ENCODE peak calls at places on chromosomes 5 and 9, in nine cellular contexts. V is kidney; L is AG20443; I is bronchial epithelial cell; Y is WTC11; A is lung; P is Peyer's patch; J is stimulated activated naive B cell treated with anti-CD40 and anti-IgM and Interleukin-4, amounts not matched to agents 10 μg/mL and 1 μg/mL and 100 μg/mL, for 72 hours; K is HEK293T. W is an unnamed sample.
A peak's percentile ranks its signal among the peaks of the same experiment; 100 is the strongest.

GRCh38 chr5:56177134-56177533 is 56.0 kb downstream of the ANKRD55 start:
- DNase-seq in L (no peak), V (no peak), I (no peak), Y (no peak), A (no peak), K (no peak), P (no peak), J (no peak), W (no peak)

GRCh38 chr5:75202935-75203334 is 33.7 kb downstream of the ANKRD31 start:
- DNase-seq in L (no peak), Y (no peak), A (no peak), P (peak; percentile 47), J (no peak), K (no peak), I (peak; percentile 3), V (no peak), W (no peak)

GRCh38 chr5:55856511-55857246 is 5.5 kb downstream of the IL31RA start:
- DNase-seq in K (no peak), V (no peak), P (no peak), I (no peak), J (no peak), Y (no peak), L (no peak), A (no peak), W (no peak)

GRCh38 chr9:123609844-123610243 is 253.8 kb downstream of the CRB2 start:
- DNase-seq in K (no peak), I (no peak), L (no peak), P (no peak), Y (no peak), J (no peak), A (no peak), V (no peak), W (no peak)

GRCh38 chr5:10590226-10591047 is 26.6 kb downstream of the ANKRD33B start:
- DNase-seq in A (no peak), I (peak; percentile 95), K (no peak), V (no peak), J (no peak), Y (no peak), L (no peak), P (no peak), W (no peak)

GRCh38 chr5:2910401-2911175 is 159.1 kb upstream of the IRX2 start:
- DNase-seq in I (no peak), V (no peak), A (no peak), K (no peak), Y (no peak), P (no peak), L (no peak), J (no peak), W (no peak)

GRCh38 chr5:68331202-68332108 is 115.9 kb downstream of the PIK3R1 start:
- DNase-seq in A (no peak), J (no peak), Y (no peak), L (no peak), K (no peak), I (peak; percentile 47), V (no peak), P (no peak), W (no peak)

GRCh38 chr5:1155191-1156032 is 43.5 kb upstream of the SLC12A7 start:
- DNase-seq in A (no peak), I (no peak), V (no peak), Y (no peak), L (no peak), K (no peak), P (no peak), J (no peak), W (no peak)

GRCh38 chr9:137128158-137129088 is 10.5 kb upstream of the GRIN1 start:
- DNase-seq in A (no peak), L (no peak), Y (no peak), K (no peak), J (no peak), V (no peak), I (no peak), P (no peak), W (no peak)

GRCh38 chr5:163841-164240 is 27.5 kb upstream of the LRRC14B start:
- DNase-seq in I (no peak), P (peak; percentile 22), J (no peak), V (no peak), Y (no peak), K (no peak), L (no peak), A (no peak), W (no peak)

GRCh38 chr5:107300928-107301327 is 369.8 kb downstream of the EFNA5 start:
- DNase-seq in J (no peak), K (no peak), A (no peak), L (no peak), V (no peak), Y (no peak), P (no peak), I (peak; percentile 30), W (no peak)

GRCh38 chr9:115015018-115015635 is 84.7 kb upstream of the TNFSF8 start:
- DNase-seq in Y (peak; percentile 59), V (no peak), A (no peak), L (peak; percentile 54), P (peak; percentile 63), K (peak; percentile 44), I (peak; percentile 51), J (no peak), W (peak; percentile 56)

GRCh38 chr9:134139081-134139480 is 3.2 kb downstream of the WDR5 start:
- DNase-seq in I (no peak), Y (no peak), V (peak; percentile 78), A (no peak), K (no peak), L (peak; percentile 64), J (no peak), P (no peak), W (no peak)

GRCh38 chr5:160159991-160160826 is 41.0 kb upstream of the PWWP2A start:
- DNase-seq in V (no peak), J (no peak), K (no peak), L (no peak), I (no peak), Y (peak; percentile 80), P (no peak), A (no peak), W (no peak)

GRCh38 chr9:114592356-114592755 is 4.8 kb downstream of the ATP6V1G1 start:
- DNase-seq in J (peak; percentile 33), L (peak; percentile 23), K (no peak), V (no peak), A (no peak), I (peak; percentile 91), Y (no peak), P (peak; percentile 84), W (no peak)

GRCh38 chr9:3497406-3497805 is 28.4 kb downstream of the RFX3 start:
- DNase-seq in K (no peak), A (no peak), I (peak; percentile 85), L (peak; percentile 26), J (no peak), Y (no peak), V (no peak), P (no peak), W (no peak)

GRCh38 chr5:82092-82491 is 9.9 kb upstream of the PLEKHG4B start:
- DNase-seq in I (no peak), V (peak; percentile 35), P (no peak), Y (peak; percentile 83), A (no peak), J (no peak), L (peak; percentile 67), K (no peak), W (no peak)

GRCh38 chr5:133552925-133553525 is 59.3 kb downstream of the FSTL4 start:
- DNase-seq in K (peak; percentile 77), L (peak; percentile 75), Y (peak; percentile 79), I (peak; percentile 53), J (peak; percentile 42), A (peak; percentile 56), V (peak; percentile 77), P (peak; percentile 61), W (peak; percentile 52)

GRCh38 chr5:38871790-38872551 is 26.2 kb downstream of the OSMR start:
- DNase-seq in L (peak; percentile 84), P (no peak), V (no peak), J (no peak), K (no peak), A (no peak), Y (no peak), I (peak; percentile 100), W (no peak)

GRCh38 chr5:178453224-178453623 is 137.0 kb downstream of the COL23A1 start:
- DNase-seq in Y (no peak), A (no peak), I (peak; percentile 90), J (no peak), V (no peak), P (peak; percentile 8), K (no peak), L (no peak), W (no peak)

GRCh38 chr5:16733597-16733996 is 116.8 kb upstream of the RETREG1 start:
- DNase-seq in P (no peak), K (no peak), I (no peak), J (no peak), L (no peak), V (no peak), Y (peak; percentile 65), A (no peak), W (no peak)

GRCh38 chr5:86461169-86461956 is 156.4 kb upstream of the COX7C start:
- DNase-seq in J (no peak), A (no peak), I (peak; percentile 14), L (no peak), P (no peak), V (no peak), Y (no peak), K (no peak), W (no peak)

GRCh38 chr9:127021664-127022337 is 100.6 kb downstream of the ANGPTL2 start:
- DNase-seq in V (peak; percentile 91), P (peak; percentile 78), I (no peak), K (no peak), A (peak; percentile 57), L (peak; percentile 95), Y (no peak), J (no peak), W (peak; percentile 58)

GRCh38 chr5:10521466-10522223 is 42.2 kb upstream of the ANKRD33B start:
- DNase-seq in J (no peak), A (no peak), P (peak; percentile 36), Y (peak; percentile 45), V (peak; percentile 15), I (no peak), L (no peak), K (peak; percentile 50), W (no peak)

GRCh38 chr9:34647651-34648050 is 1.2 kb downstream of the GALT start:
- DNase-seq in K (no peak), P (no peak), Y (no peak), L (no peak), A (no peak), J (no peak), I (no peak), V (no peak), W (no peak)

GRCh38 chr9:10366171-10366779 is 246.5 kb downstream of the PTPRD start:
- DNase-seq in J (no peak), Y (no peak), K (peak; percentile 14), I (peak; percentile 60), A (no peak), V (no peak), P (no peak), L (peak; percentile 10), W (no peak)

GRCh38 chr9:98998441-98999151 is 54.9 kb downstream of the COL15A1 start:
- DNase-seq in V (peak; percentile 95), Y (peak; percentile 88), K (peak; percentile 80), L (peak; percentile 82), P (peak; percentile 87), A (peak; percentile 82), J (peak; percentile 50), I (peak; percentile 23), W (peak; percentile 77)

GRCh38 chr5:143851383-143851782 is 39.4 kb downstream of the HMHB1 start:
- DNase-seq in L (no peak), I (no peak), A (no peak), K (no peak), P (no peak), Y (no peak), J (no peak), V (no peak), W (no peak)

GRCh38 chr5:176596689-176597416 is 13.1 kb downstream of the GPRIN1 start:
- DNase-seq in A (no peak), Y (peak; percentile 75), P (peak; percentile 73), L (peak; percentile 76), K (no peak), I (peak; percentile 39), J (no peak), V (peak; percentile 80), W (peak; percentile 66)

W was measured in mucosa of descending colon.